ENCODE peak calls at places on chromosomes 3 and 15, in four cellular contexts. O is GM23248, S is GM23338, J is neural progenitor cell. X is an unnamed sample.

GRCh38 chr15:40108061-40108854 is 421 bp downstream of the BMF start:
- DNase-seq in J (peak; percentile 52), S (peak; percentile 53), O (peak; percentile 77), X (no peak)

GRCh38 chr3:155859859-155860258 is 5.6 kb upstream of the SLC33A1 start:
- DNase-seq in S (no peak), O (peak; percentile 51), J (no peak), X (no peak)

GRCh38 chr3:128576290-128576689 is 74.3 kb downstream of the RPN1 start:
- DNase-seq in S (no peak), O (no peak), J (no peak), X (no peak)

GRCh38 chr15:73956276-73957086 is 30.2 kb downstream of the LOXL1 start:
- DNase-seq in S (no peak), J (no peak), O (peak; percentile 99), X (peak; percentile 95)

GRCh38 chr15:36545451-36545992 is 33.9 kb upstream of the CDIN1 start:
- DNase-seq in S (peak; percentile 67), J (peak; percentile 26), O (no peak), X (no peak)

GRCh38 chr3:133887951-133888703 is 7.6 kb downstream of the RAB6B start:
- DNase-seq in J (no peak), S (no peak), O (peak; percentile 44), X (no peak)

GRCh38 chr15:63381301-63382192 is at the start of gene CA12:
- DNase-seq in S (peak; percentile 77), J (peak; percentile 70), O (peak; percentile 72), X (no peak)

GRCh38 chr15:101115887-101116680 is 135.8 kb downstream of the CHSY1 start:
- DNase-seq in J (no peak), O (peak; percentile 86), S (no peak), X (no peak)

GRCh38 chr3:155835341-155836071 is 18.7 kb downstream of the SLC33A1 start:
- DNase-seq in J (no peak), S (no peak), O (no peak), X (no peak)

GRCh38 chr3:197516517-197516889 is 39.3 kb downstream of the BDH1 start:
- DNase-seq in O (peak; percentile 94), J (no peak), S (no peak), X (peak; percentile 91)

GRCh38 chr15:82781349-82781748 is 24.5 kb downstream of the FSD2 start:
- DNase-seq in O (no peak), S (no peak), J (no peak), X (no peak)

GRCh38 chr15:63915888-63916731 is 82.4 kb upstream of the HERC1 start:
- DNase-seq in S (peak; percentile 87), O (peak; percentile 58), J (peak; percentile 78), X (no peak)

GRCh38 chr3:116339441-116340028 is 105.8 kb downstream of the LSAMP start:
- DNase-seq in S (no peak), O (peak; percentile 88), J (no peak), X (no peak)

GRCh38 chr15:74657846-74658245 is 38.0 kb downstream of the EDC3 start:
- DNase-seq in S (no peak), O (peak; percentile 55), J (no peak), X (no peak)

GRCh38 chr3:112128843-112129727 is 4.0 kb downstream of the GCSAM start:
- DNase-seq in J (peak; percentile 6), S (peak; percentile 69), O (peak; percentile 47), X (peak; percentile 39)

GRCh38 chr3:112129925-112130637 is 3.0 kb downstream of the GCSAM start:
- DNase-seq in S (no peak), J (no peak), O (no peak), X (no peak)

GRCh38 chr3:112132088-112132487 is 960 bp downstream of the GCSAM start:
- DNase-seq in O (no peak), J (no peak), S (no peak), X (no peak)

GRCh38 chr3:112131111-112131510 is 1.9 kb downstream of the GCSAM start:
- DNase-seq in S (no peak), O (no peak), J (no peak), X (no peak)

GRCh38 chr3:112130638-112130993 is 2.4 kb downstream of the GCSAM start:
- DNase-seq in O (no peak), J (no peak), S (no peak), X (no peak)
- H3F3A ChIP-seq in O (no peaks in the 10 kb centered on the region), J (peaks cover 22% of the 10 kb centered on the region), S (no peaks in the 10 kb centered on the region), X (peaks cover 15% of the 10 kb centered on the region)

GRCh38 chr15:42549052-42549491 is 434 bp downstream of the HAUS2 start:
- DNase-seq in O (peak; percentile 60), J (peak; percentile 47), S (peak; percentile 56), X (no peak)
- H3K79me2 ChIP-seq in O (peaks cover 85% of the 10 kb centered on the region), J (peaks cover 63% of the 10 kb centered on the region), S (peaks cover 58% of the 10 kb centered on the region), X (peaks cover 25% of the 10 kb centered on the region)

GRCh38 chr15:41936155-41936554 is 36.2 kb downstream of the EHD4 start:
- DNase-seq in S (no peak), O (no peak), J (no peak), X (no peak)

GRCh38 chr15:41935566-41936020 is 36.8 kb downstream of the EHD4 start:
- DNase-seq in S (no peak), J (no peak), O (no peak), X (peak; percentile 28)

GRCh38 chr15:41934843-41935242 is 37.5 kb downstream of the EHD4 start:
- DNase-seq in S (peak; percentile 51), J (no peak), O (no peak), X (peak; percentile 69)

GRCh38 chr15:41937568-41937923 is 34.8 kb downstream of the EHD4 start:
- DNase-seq in S (no peak), O (no peak), J (no peak), X (no peak)

GRCh38 chr15:41936649-41937567 is 35.4 kb downstream of the EHD4 start:
- DNase-seq in J (no peak), O (peak; percentile 81), S (no peak), X (no peak)
- H2AFZ ChIP-seq in J (no peak overlapping the region), O (peak overlapping the region; percentile 46), S (no peak overlapping the region), X (no peak overlapping the region)

GRCh38 chr3:77906102-77906709 is 866.3 kb downstream of the ROBO2 start:
- DNase-seq in O (no peak), J (no peak), S (no peak), X (peak; percentile 35)
- H3F3A ChIP-seq in O (no peaks in the 10 kb centered on the region), J (no peaks in the 10 kb centered on the region), S (no peaks in the 10 kb centered on the region), X (no peaks in the 10 kb centered on the region)